ENCODE peak calls at places on chromosome 9, in ten cellular contexts. One of them, this sample, is unnamed.

GRCh38 chr9:29208670-29209069 is 1635.4 kb upstream of the C9orf72 start:
- DNase-seq in AG04450: no peak
- DNase-seq in Caco-2: no peak
- DNase-seq in heart left ventricle: no peak
- DNase-seq in esophagus squamous epithelium: no peak
- DNase-seq in astrocyte of the spinal cord: peak
- DNase-seq in astrocyte of the cerebellum: no peak
- DNase-seq in MM.1S: no peak
- DNase-seq in CD4-positive, alpha-beta memory T cell: no peak
- DNase-seq in thyroid gland: no peak
- DNase-seq in this sample: no peak

GRCh38 chr9:19074836-19075235 is 25.6 kb downstream of the RRAGA start:
- DNase-seq in AG04450: no peak
- DNase-seq in Caco-2: no peak
- DNase-seq in heart left ventricle: no peak
- DNase-seq in esophagus squamous epithelium: no peak
- DNase-seq in astrocyte of the spinal cord: no peak
- DNase-seq in astrocyte of the cerebellum: no peak
- DNase-seq in MM.1S: no peak
- DNase-seq in CD4-positive, alpha-beta memory T cell: no peak
- DNase-seq in thyroid gland: no peak
- DNase-seq in this sample: no peak

GRCh38 chr9:134492281-134492691 is 149.3 kb upstream of the COL5A1 start:
- DNase-seq in AG04450: peak
- DNase-seq in Caco-2: no peak
- DNase-seq in heart left ventricle: peak
- DNase-seq in esophagus squamous epithelium: no peak
- DNase-seq in astrocyte of the spinal cord: peak
- DNase-seq in astrocyte of the cerebellum: no peak
- DNase-seq in MM.1S: no peak
- DNase-seq in CD4-positive, alpha-beta memory T cell: no peak
- DNase-seq in thyroid gland: no peak
- DNase-seq in this sample: no peak

GRCh38 chr9:91905958-91906585 is 44.0 kb downstream of the ROR2 start:
- DNase-seq in AG04450: no peak
- DNase-seq in Caco-2: no peak
- DNase-seq in heart left ventricle: no peak
- DNase-seq in esophagus squamous epithelium: no peak
- DNase-seq in astrocyte of the spinal cord: no peak
- DNase-seq in astrocyte of the cerebellum: no peak
- DNase-seq in MM.1S: peak
- DNase-seq in CD4-positive, alpha-beta memory T cell: peak
- DNase-seq in thyroid gland: no peak
- DNase-seq in this sample: peak

GRCh38 chr9:125486109-125486508 is 220.9 kb downstream of the MAPKAP1 start:
- DNase-seq in AG04450: no peak
- DNase-seq in Caco-2: no peak
- DNase-seq in heart left ventricle: no peak
- DNase-seq in esophagus squamous epithelium: no peak
- DNase-seq in astrocyte of the spinal cord: no peak
- DNase-seq in astrocyte of the cerebellum: no peak
- DNase-seq in MM.1S: no peak
- DNase-seq in CD4-positive, alpha-beta memory T cell: no peak
- DNase-seq in thyroid gland: no peak
- DNase-seq in this sample: no peak

GRCh38 chr9:14389622-14390021 is 75.7 kb upstream of the NFIB start:
- DNase-seq in AG04450: no peak
- DNase-seq in Caco-2: no peak
- DNase-seq in heart left ventricle: no peak
- DNase-seq in esophagus squamous epithelium: no peak
- DNase-seq in astrocyte of the spinal cord: no peak
- DNase-seq in astrocyte of the cerebellum: no peak
- DNase-seq in MM.1S: no peak
- DNase-seq in CD4-positive, alpha-beta memory T cell: no peak
- DNase-seq in thyroid gland: no peak
- DNase-seq in this sample: no peak

GRCh38 chr9:18490591-18491370 is 16.8 kb downstream of the ADAMTSL1 start:
- DNase-seq in AG04450: peak
- DNase-seq in Caco-2: no peak
- DNase-seq in heart left ventricle: peak
- DNase-seq in esophagus squamous epithelium: no peak
- DNase-seq in astrocyte of the spinal cord: peak
- DNase-seq in astrocyte of the cerebellum: peak
- DNase-seq in MM.1S: no peak
- DNase-seq in CD4-positive, alpha-beta memory T cell: no peak
- DNase-seq in thyroid gland: no peak
- DNase-seq in this sample: peak

GRCh38 chr9:95989304-95989703 is 113.8 kb downstream of the ERCC6L2 start:
- DNase-seq in AG04450: no peak
- DNase-seq in Caco-2: no peak
- DNase-seq in heart left ventricle: no peak
- DNase-seq in esophagus squamous epithelium: no peak
- DNase-seq in astrocyte of the spinal cord: no peak
- DNase-seq in astrocyte of the cerebellum: no peak
- DNase-seq in MM.1S: no peak
- DNase-seq in CD4-positive, alpha-beta memory T cell: no peak
- DNase-seq in thyroid gland: no peak
- DNase-seq in this sample: no peak

DNA sequence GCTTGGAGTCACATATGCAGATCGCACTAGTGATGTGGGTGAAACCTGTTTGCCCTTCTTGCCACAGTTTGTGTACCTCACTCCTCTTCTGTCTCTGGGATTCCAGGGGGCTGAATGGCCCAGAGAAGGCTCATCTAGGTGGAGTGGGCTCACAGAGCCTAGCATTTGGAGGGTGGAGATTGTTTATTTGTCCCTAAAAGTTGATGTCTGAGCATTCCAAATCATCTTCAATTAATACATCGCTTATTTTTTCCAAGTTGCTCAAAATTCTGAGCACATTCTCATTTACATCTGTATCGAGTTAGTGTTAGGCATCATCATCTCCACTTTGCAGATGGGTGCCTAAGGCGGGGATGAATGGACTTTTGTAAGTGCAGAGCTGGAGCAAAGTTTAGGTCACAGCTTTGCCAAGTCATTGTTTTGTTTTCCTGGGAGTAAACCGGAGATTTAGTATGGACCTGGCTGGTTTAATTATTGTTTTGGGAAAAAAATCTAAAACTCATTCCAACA is 2.0 kb downstream of the ABL1 start:
- DNase-seq in AG04450: no peak
- DNase-seq in Caco-2: no peak
- DNase-seq in heart left ventricle: no peak
- DNase-seq in esophagus squamous epithelium: no peak
- DNase-seq in astrocyte of the spinal cord: peak
- DNase-seq in astrocyte of the cerebellum: no peak
- DNase-seq in MM.1S: no peak
- DNase-seq in CD4-positive, alpha-beta memory T cell: no peak
- DNase-seq in thyroid gland: no peak
- DNase-seq in this sample: no peak
- H3K4me3 ChIP-seq in AG04450: peak
- H3K4me3 ChIP-seq in Caco-2: no peak
- H3K4me3 ChIP-seq in heart left ventricle: peak
- H3K4me3 ChIP-seq in esophagus squamous epithelium: peak
- H3K4me3 ChIP-seq in astrocyte of the spinal cord: peak
- H3K4me3 ChIP-seq in astrocyte of the cerebellum: peak
- H3K4me3 ChIP-seq in MM.1S: no peak
- H3K4me3 ChIP-seq in CD4-positive, alpha-beta memory T cell: no peak
- H3K4me3 ChIP-seq in thyroid gland: no peak
- H3K4me3 ChIP-seq in this sample: peak

DNA sequence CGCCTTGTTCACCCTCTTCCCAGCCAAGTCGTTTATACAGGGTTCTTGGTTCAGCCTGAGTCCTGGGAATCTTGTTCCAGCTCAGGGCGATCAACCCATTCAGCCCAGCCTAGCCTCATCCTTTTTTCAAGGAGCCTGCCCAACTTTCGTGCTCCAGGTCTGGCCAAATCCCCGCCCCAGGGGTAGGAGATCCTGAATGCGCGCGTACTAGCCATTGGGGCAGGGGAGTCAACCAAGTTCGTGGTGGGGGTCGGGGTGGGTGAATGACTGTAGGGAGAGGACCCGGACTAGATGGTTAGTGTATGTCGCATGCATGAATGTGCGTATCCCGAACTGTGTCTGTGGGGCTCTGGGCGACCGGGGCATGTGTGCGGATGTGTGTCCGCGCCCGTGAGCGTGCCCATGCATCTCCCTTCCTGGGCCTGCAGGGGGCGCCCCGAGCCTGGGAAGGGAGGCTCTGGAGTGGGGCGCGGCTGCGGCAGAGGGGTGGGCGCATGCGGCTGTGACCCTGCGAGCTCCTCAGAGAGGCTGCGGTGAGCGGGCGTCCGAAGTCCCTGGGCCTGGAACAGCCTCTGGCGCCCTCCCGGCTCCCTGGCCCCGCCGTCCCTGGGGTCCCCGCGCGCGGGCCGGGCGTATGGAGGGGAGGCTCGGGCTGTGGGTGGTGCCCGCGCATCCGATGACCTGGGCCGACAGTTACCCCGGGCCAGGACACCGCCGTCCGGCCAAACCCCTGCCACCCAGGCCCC is 8.7 kb downstream of the CCL21 start:
- DNase-seq in AG04450: peak
- DNase-seq in Caco-2: peak
- DNase-seq in heart left ventricle: peak
- DNase-seq in esophagus squamous epithelium: no peak
- DNase-seq in astrocyte of the spinal cord: peak
- DNase-seq in astrocyte of the cerebellum: peak
- DNase-seq in MM.1S: peak
- DNase-seq in CD4-positive, alpha-beta memory T cell: peak
- DNase-seq in thyroid gland: peak
- DNase-seq in this sample: peak
- H3K4me3 ChIP-seq in AG04450: peak
- H3K4me3 ChIP-seq in Caco-2: peak
- H3K4me3 ChIP-seq in heart left ventricle: peak
- H3K4me3 ChIP-seq in esophagus squamous epithelium: peak
- H3K4me3 ChIP-seq in astrocyte of the spinal cord: peak
- H3K4me3 ChIP-seq in astrocyte of the cerebellum: peak
- H3K4me3 ChIP-seq in MM.1S: peak
- H3K4me3 ChIP-seq in CD4-positive, alpha-beta memory T cell: peak
- H3K4me3 ChIP-seq in thyroid gland: peak
- H3K4me3 ChIP-seq in this sample: peak

GRCh38 chr9:76687861-76688374 is 76.3 kb upstream of the PCA3 start:
- DNase-seq in AG04450: no peak
- DNase-seq in Caco-2: no peak
- DNase-seq in heart left ventricle: no peak
- DNase-seq in esophagus squamous epithelium: no peak
- DNase-seq in astrocyte of the spinal cord: peak
- DNase-seq in astrocyte of the cerebellum: peak
- DNase-seq in MM.1S: no peak
- DNase-seq in CD4-positive, alpha-beta memory T cell: no peak
- DNase-seq in thyroid gland: no peak
- DNase-seq in this sample: peak

GRCh38 chr9:76691761-76692313 is 72.4 kb upstream of the PCA3 start:
- DNase-seq in AG04450: no peak
- DNase-seq in Caco-2: no peak
- DNase-seq in heart left ventricle: no peak
- DNase-seq in esophagus squamous epithelium: no peak
- DNase-seq in astrocyte of the spinal cord: peak
- DNase-seq in astrocyte of the cerebellum: no peak
- DNase-seq in MM.1S: no peak
- DNase-seq in CD4-positive, alpha-beta memory T cell: no peak
- DNase-seq in thyroid gland: no peak
- DNase-seq in this sample: no peak

GRCh38 chr9:76690575-76691370 is 73.5 kb upstream of the PCA3 start:
- DNase-seq in AG04450: no peak
- DNase-seq in Caco-2: no peak
- DNase-seq in heart left ventricle: no peak
- DNase-seq in esophagus squamous epithelium: no peak
- DNase-seq in astrocyte of the spinal cord: no peak
- DNase-seq in astrocyte of the cerebellum: no peak
- DNase-seq in MM.1S: no peak
- DNase-seq in CD4-positive, alpha-beta memory T cell: no peak
- DNase-seq in thyroid gland: no peak
- DNase-seq in this sample: no peak

GRCh38 chr9:76686756-76687155 is 77.5 kb upstream of the PCA3 start:
- DNase-seq in AG04450: no peak
- DNase-seq in Caco-2: no peak
- DNase-seq in heart left ventricle: no peak
- DNase-seq in esophagus squamous epithelium: no peak
- DNase-seq in astrocyte of the spinal cord: no peak
- DNase-seq in astrocyte of the cerebellum: no peak
- DNase-seq in MM.1S: no peak
- DNase-seq in CD4-positive, alpha-beta memory T cell: no peak
- DNase-seq in thyroid gland: no peak
- DNase-seq in this sample: no peak

DNA sequence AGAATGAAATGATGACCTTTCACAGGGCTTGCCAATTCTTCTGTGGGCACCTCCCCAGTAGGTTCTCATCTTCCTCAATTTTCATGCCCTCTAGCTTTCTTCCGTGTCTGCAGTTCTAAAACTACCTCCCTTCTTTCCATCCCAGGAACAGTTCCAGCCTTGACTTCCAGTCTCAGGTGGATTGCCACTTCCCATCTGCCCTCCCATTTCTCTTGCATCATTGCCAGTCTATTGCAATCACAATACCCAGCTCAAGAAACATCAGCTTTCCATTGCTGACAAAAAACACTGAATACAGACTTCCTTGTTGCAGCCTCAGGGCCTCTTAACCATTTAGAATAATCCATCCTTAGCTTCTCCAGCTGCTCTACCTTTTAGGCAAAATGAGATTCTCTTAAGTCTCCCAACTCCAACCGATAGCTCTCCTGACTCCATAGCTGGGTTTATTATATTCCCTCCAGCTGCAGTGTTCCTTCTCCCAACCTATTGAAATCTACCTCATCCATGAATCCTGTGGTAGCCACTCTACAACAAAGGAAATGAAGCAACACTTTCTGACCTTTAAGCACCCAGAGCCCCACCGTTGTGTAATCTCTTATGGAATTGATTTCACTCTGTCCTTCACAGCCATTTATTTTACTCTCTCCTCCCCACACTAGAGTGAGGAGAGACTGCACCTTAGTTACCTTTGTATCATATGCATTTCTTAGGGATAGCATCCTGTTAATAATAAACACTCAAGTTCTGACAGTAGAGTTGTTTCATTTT is 75.6 kb upstream of the PCA3 start:
- DNase-seq in AG04450: no peak
- DNase-seq in Caco-2: no peak
- DNase-seq in heart left ventricle: no peak
- DNase-seq in esophagus squamous epithelium: no peak
- DNase-seq in astrocyte of the spinal cord: no peak
- DNase-seq in astrocyte of the cerebellum: no peak
- DNase-seq in MM.1S: no peak
- DNase-seq in CD4-positive, alpha-beta memory T cell: no peak
- DNase-seq in thyroid gland: no peak
- DNase-seq in this sample: no peak
- H3K4me3 ChIP-seq in AG04450: no peak
- H3K4me3 ChIP-seq in Caco-2: no peak
- H3K4me3 ChIP-seq in heart left ventricle: no peak
- H3K4me3 ChIP-seq in esophagus squamous epithelium: no peak
- H3K4me3 ChIP-seq in astrocyte of the spinal cord: no peak
- H3K4me3 ChIP-seq in astrocyte of the cerebellum: no peak
- H3K4me3 ChIP-seq in MM.1S: no peak
- H3K4me3 ChIP-seq in CD4-positive, alpha-beta memory T cell: no peak
- H3K4me3 ChIP-seq in thyroid gland: no peak
- H3K4me3 ChIP-seq in this sample: no peak

GRCh38 chr9:136297766-136298735 is 5.8 kb downstream of the CCDC187 start:
- DNase-seq in AG04450: no peak
- DNase-seq in Caco-2: no peak
- DNase-seq in heart left ventricle: peak
- DNase-seq in esophagus squamous epithelium: no peak
- DNase-seq in astrocyte of the spinal cord: no peak
- DNase-seq in astrocyte of the cerebellum: no peak
- DNase-seq in MM.1S: no peak
- DNase-seq in CD4-positive, alpha-beta memory T cell: no peak
- DNase-seq in thyroid gland: no peak
- DNase-seq in this sample: no peak

GRCh38 chr9:136297016-136297691 is 6.7 kb downstream of the CCDC187 start:
- DNase-seq in AG04450: no peak
- DNase-seq in Caco-2: peak
- DNase-seq in heart left ventricle: peak
- DNase-seq in esophagus squamous epithelium: no peak
- DNase-seq in astrocyte of the spinal cord: no peak
- DNase-seq in astrocyte of the cerebellum: no peak
- DNase-seq in MM.1S: peak
- DNase-seq in CD4-positive, alpha-beta memory T cell: no peak
- DNase-seq in thyroid gland: peak
- DNase-seq in this sample: no peak

GRCh38 chr9:136295055-136295454 is 8.8 kb downstream of the CCDC187 start:
- DNase-seq in AG04450: no peak
- DNase-seq in Caco-2: no peak
- DNase-seq in heart left ventricle: no peak
- DNase-seq in esophagus squamous epithelium: no peak
- DNase-seq in astrocyte of the spinal cord: no peak
- DNase-seq in astrocyte of the cerebellum: no peak
- DNase-seq in MM.1S: no peak
- DNase-seq in CD4-positive, alpha-beta memory T cell: no peak
- DNase-seq in thyroid gland: no peak
- DNase-seq in this sample: no peak

GRCh38 chr9:136295537-136296433 is 8.1 kb downstream of the CCDC187 start:
- DNase-seq in AG04450: no peak
- DNase-seq in Caco-2: peak
- DNase-seq in heart left ventricle: peak
- DNase-seq in esophagus squamous epithelium: no peak
- DNase-seq in astrocyte of the spinal cord: no peak
- DNase-seq in astrocyte of the cerebellum: no peak
- DNase-seq in MM.1S: no peak
- DNase-seq in CD4-positive, alpha-beta memory T cell: no peak
- DNase-seq in thyroid gland: no peak
- DNase-seq in this sample: no peak

GRCh38 chr9:136296434-136297015 is 7.4 kb downstream of the CCDC187 start:
- DNase-seq in AG04450: no peak
- DNase-seq in Caco-2: no peak
- DNase-seq in heart left ventricle: peak
- DNase-seq in esophagus squamous epithelium: no peak
- DNase-seq in astrocyte of the spinal cord: no peak
- DNase-seq in astrocyte of the cerebellum: no peak
- DNase-seq in MM.1S: no peak
- DNase-seq in CD4-positive, alpha-beta memory T cell: no peak
- DNase-seq in thyroid gland: no peak
- DNase-seq in this sample: no peak
- H3K4me3 ChIP-seq in AG04450: no peak
- H3K4me3 ChIP-seq in Caco-2: no peak
- H3K4me3 ChIP-seq in heart left ventricle: no peak
- H3K4me3 ChIP-seq in esophagus squamous epithelium: peak
- H3K4me3 ChIP-seq in astrocyte of the spinal cord: no peak
- H3K4me3 ChIP-seq in astrocyte of the cerebellum: no peak
- H3K4me3 ChIP-seq in MM.1S: peak
- H3K4me3 ChIP-seq in CD4-positive, alpha-beta memory T cell: no peak
- H3K4me3 ChIP-seq in thyroid gland: no peak
- H3K4me3 ChIP-seq in this sample: no peak